ENCODE peak calls at places on chromosomes 3 and 15, in four cellular contexts. A is A549, G is adrenal gland, W is HCT116. O is an unnamed sample.

GRCh38 chr15:67510597-67511225 is 10.2 kb upstream of the C15orf61 start:
- DNase-seq in G (no peak), W (no peak), A (no peak), O (no peak)

GRCh38 chr3:69425249-69425648 is 39.4 kb upstream of the FRMD4B start:
- DNase-seq in A (peak), G (no peak), W (peak), O (peak)

GRCh38 chr3:18591120-18591519 is 166.0 kb upstream of the SATB1 start:
- DNase-seq in G (no peak), W (no peak), A (no peak), O (no peak)

GRCh38 chr15:99578809-99579208 is 13.0 kb downstream of the MEF2A start:
- DNase-seq in G (no peak), W (no peak), A (no peak), O (no peak)

GRCh38 chr15:25054943-25055342 is 100.2 kb downstream of the SNRPN start:
- DNase-seq in W (no peak), G (no peak), A (no peak), O (no peak)

GRCh38 chr3:158352551-158352950 is 218.4 kb upstream of the MLF1 start:
- DNase-seq in G (no peak), W (no peak), A (no peak), O (peak)

GRCh38 chr3:14245822-14246221 is 67.2 kb downstream of the LSM3 start:
- DNase-seq in G (no peak), W (no peak), A (no peak), O (no peak)

GRCh38 chr3:179608931-179609720 is 4.5 kb downstream of the NDUFB5 start:
- DNase-seq in G (no peak), A (no peak), W (no peak), O (no peak)

GRCh38 chr15:93762051-93762450 is 469.3 kb upstream of the MCTP2 start:
- DNase-seq in A (no peak), W (no peak), G (no peak), O (no peak)

GRCh38 chr15:40006003-40006402 is 33.0 kb downstream of the SRP14 start:
- DNase-seq in W (no peak), G (no peak), A (no peak), O (no peak)

GRCh38 chr15:69885182-69886041 is 212.3 kb downstream of the TLE3 start:
- DNase-seq in G (no peak), W (no peak), A (no peak), O (no peak)

GRCh38 chr3:188817103-188817919 is 354.5 kb upstream of the TPRG1 start:
- DNase-seq in G (no peak), W (no peak), A (no peak), O (no peak)

GRCh38 chr3:128804017-128804816 is 75.2 kb upstream of the ACAD9 start:
- DNase-seq in W (no peak), G (no peak), A (no peak), O (peak)

GRCh38 chr3:138479355-138479964 is 45.0 kb downstream of the ESYT3 start:
- DNase-seq in W (peak), G (peak), A (peak), O (peak)

GRCh38 chr3:141286856-141287255 is 55.2 kb downstream of the PXYLP1 start:
- DNase-seq in W (no peak), A (no peak), G (no peak), O (no peak)

GRCh38 chr3:32325957-32326356 is 65.7 kb upstream of the CMTM7 start:
- DNase-seq in G (no peak), A (no peak), W (no peak), O (no peak)

GRCh38 chr15:39594056-39594763 is 13.3 kb downstream of the THBS1 start:
- DNase-seq in W (no peak), G (no peak), A (no peak), O (no peak)

GRCh38 chr15:88057836-88058235 is 198.7 kb downstream of the NTRK3 start:
- DNase-seq in G (no peak), A (no peak), W (no peak), O (no peak)

GRCh38 chr15:58463815-58464697 is 32.3 kb downstream of the LIPC start:
- DNase-seq in A (no peak), G (no peak), W (no peak), O (no peak)

GRCh38 chr3:169809230-169809795 is 3.4 kb upstream of the LRRIQ4 start:
- DNase-seq in W (no peak), G (no peak), A (no peak), O (no peak)

GRCh38 chr15:33310481-33311311 is at the start of gene RYR3:
- DNase-seq in A (no peak), G (no peak), W (no peak), O (peak)

GRCh38 chr15:60005352-60006202 is 1.5 kb downstream of the FOXB1 start:
- DNase-seq in W (no peak), G (no peak), A (no peak), O (no peak)

DNA sequence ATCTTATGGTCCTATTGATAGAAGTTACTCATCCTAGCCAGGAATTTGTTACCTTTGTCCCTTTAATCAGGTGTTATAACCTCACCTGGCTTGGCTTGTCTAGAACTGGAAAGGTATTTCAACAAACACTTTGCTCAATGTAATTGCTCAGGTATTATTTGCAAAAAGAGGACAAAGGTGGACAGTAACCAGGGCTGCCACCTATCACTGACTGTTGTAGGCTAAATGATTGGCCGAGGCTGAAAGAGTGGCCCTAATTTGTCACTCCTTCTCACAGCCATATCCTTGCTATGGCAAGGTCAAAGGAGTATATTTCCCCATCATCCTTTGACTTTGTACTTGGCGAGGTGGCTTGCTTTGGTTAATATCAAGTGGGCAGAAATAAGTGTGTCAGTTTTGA is 2.7 kb upstream of the SELENOS start:
- DNase-seq in G (peak), A (no peak), W (no peak), O (no peak)
- TF ChIP-seq POLR2A in G (no peak), A (no peak), W (no peak), O (no peak)

DNA sequence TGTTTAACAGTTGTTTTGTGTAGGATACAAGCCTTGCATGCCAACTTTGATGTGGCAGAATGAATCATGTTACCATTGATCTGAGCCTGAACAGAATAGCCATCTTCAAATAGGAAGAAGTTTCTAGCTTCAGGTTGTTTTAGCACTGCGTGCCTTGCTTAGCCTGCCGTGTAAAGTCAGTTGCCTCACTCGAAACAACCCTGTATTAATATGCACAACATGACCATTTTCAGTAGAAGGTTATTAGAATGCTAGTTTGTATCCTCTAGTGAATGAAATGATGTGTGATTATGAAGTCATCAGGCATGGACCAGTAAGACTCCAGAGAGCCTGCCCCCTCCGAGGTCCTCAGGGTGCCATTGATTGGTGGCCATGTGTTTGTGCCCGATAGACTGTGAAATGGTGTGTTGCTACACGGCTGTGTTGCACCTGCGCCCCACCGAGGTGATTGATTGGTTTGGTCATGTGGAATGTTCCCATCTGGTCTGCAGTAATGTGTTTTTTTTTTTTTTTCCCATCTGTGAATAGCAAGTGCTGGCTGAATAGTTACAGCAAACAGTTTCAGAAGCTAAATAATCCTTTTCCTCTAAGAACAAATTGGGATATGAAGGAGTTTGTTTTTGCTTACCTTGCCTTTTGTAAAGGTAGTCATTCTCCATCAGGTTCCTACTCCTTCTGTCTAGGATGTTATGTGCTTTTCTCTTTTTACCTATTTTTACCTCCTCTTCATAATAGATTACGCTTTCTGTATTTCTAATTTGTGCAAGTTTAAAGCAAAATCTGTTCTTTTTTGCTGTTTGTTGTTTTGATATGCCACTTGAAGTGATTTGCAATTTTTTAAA is 214.9 kb downstream of the TCF12 start:
- DNase-seq in A (no peak), W (no peak), G (no peak), O (no peak)
- TF ChIP-seq POLR2A in A (no peak), W (no peak), G (no peak), O (no peak)

DNA sequence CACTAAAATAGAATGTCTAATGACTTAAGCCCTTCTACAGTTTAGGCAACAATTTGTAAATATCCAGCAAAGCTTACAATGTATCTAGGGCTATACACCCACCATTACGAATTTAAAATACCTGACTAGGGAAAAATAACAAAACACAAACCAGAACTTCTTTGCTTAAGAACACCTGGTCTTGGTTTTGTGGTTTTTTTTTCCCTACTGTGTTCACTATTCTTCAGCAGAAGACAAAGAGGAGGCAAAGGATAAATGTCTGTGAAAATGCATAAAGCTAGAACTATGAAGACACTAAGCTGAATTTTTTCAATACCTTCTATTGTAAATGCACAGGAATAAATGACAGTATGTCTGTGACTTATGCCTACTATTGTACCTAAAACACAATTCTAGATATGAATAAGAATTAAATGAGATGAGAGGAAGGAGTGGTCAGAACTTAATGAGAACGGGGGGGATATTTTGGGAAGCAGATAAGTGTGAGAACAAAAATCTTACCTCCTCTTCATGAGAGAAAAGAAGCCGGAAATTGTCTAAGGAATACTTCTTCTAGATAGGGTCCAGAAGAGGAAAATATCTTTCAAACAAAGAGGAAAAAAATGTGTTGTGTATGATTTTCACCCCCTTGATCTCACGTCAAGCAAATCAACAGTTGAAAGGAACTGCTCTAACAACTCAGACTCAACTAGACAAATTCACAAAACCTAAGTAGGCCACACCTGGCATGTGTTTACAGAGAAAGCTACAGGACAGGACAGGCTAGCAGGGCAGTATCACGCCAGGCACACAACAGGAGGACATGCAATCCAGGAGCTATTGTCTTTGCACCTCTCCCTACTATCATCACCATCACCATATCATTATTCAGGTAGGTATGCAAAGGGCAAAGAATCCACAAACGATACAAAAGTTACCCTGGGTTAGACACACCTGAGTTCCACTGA is 86.7 kb downstream of the TBL1XR1 start:
- DNase-seq in W (no peak), A (no peak), G (no peak), O (no peak)
- TF ChIP-seq POLR2A in W (no peak), A (no peak), G (no peak), O (no peak)

GRCh38 chr15:65082303-65082958 is 5.9 kb downstream of the KBTBD13 start:
- DNase-seq in A (no peak), G (no peak), W (no peak), O (no peak)
- TF ChIP-seq POLR2A in A (no peak), G (no peak), W (no peak), O (no peak)

GRCh38 chr3:9890249-9891071 is at the start of gene JAGN1:
- DNase-seq in A (peak), G (peak), W (peak), O (peak)
- TF ChIP-seq POLR2A in A (peak), G (peak), W (peak), O (peak)

GRCh38 chr3:174068035-174068434 is 670.5 kb downstream of the NLGN1 start:
- DNase-seq in A (no peak), G (no peak), W (no peak), O (no peak)

DNA sequence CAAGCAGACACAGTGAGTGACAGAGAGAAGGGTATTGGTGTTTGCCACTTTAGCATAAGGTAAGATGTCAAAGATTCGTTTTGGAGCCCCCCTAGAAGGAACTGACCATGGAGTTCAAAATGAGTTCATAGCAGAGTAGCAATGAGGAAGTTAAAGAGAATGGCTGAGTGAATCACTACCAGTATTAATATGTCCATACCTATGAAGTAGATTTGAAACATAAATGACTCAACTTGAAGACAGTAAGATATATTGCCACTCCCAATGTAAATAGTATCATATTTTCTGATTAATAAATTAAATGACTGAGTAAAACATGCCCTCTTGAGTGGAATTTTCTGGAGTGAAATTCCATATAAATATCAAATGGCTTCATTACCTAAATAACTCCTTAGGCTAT is 675.1 kb downstream of the NLGN1 start:
- DNase-seq in W (no peak), G (no peak), A (no peak), O (no peak)
- TF ChIP-seq POLR2A in W (no peak), G (no peak), A (no peak), O (no peak)

GRCh38 chr3:45593708-45594601 is 596 bp upstream of the LIMD1 start:
- DNase-seq in G (peak), W (peak), A (peak), O (peak)
- TF ChIP-seq POLR2A in G (peak), W (peak), A (peak), O (peak)